ENCODE peak calls at places on chromosome 19, in four cellular contexts. S is activated naive CD8-positive, alpha-beta T cell treated with anti-CD3 and anti-CD28 coated beads, Interleukin-2, amount 50 U/mL, for 24 hours; Z is dermis blood vessel endothelial cell; D is naive B cell. U is an unnamed sample.

GRCh38 chr19:35220315-35220921 is 8.1 kb downstream of the FAM187B start:
- DNase-seq in D (no peak), S (no peak), Z (no peak), U (peak)

GRCh38 chr19:13382633-13382938 is 123.7 kb downstream of the CACNA1A start:
- DNase-seq in S (no peak), D (no peak), Z (no peak), U (no peak)

GRCh38 chr19:47272448-47273312 is 2.0 kb upstream of the INAFM1 start:
- DNase-seq in D (no peak), S (peak), Z (no peak), U (peak)

GRCh38 chr19:688214-688613 is 7.0 kb downstream of the PRSS57 start:
- DNase-seq in Z (no peak), S (no peak), D (no peak), U (no peak)

GRCh38 chr19:45160870-45161714 is at the start of gene NKPD1:
- DNase-seq in Z (no peak), D (no peak), S (no peak), U (no peak)

GRCh38 chr19:45152504-45153338 is 8.1 kb downstream of the NKPD1 start:
- DNase-seq in S (peak), Z (peak), D (peak), U (peak)

GRCh38 chr19:32599736-32600157 is 18.8 kb downstream of the PDCD5 start:
- DNase-seq in S (peak), Z (peak), D (peak), U (peak)

GRCh38 chr19:34165295-34165738 is 7.0 kb upstream of the LSM14A start:
- DNase-seq in D (no peak), Z (no peak), S (no peak), U (no peak)

GRCh38 chr19:533485-534058 is 2.0 kb downstream of the CDC34 start:
- DNase-seq in D (no peak), Z (peak), S (no peak), U (no peak)

GRCh38 chr19:14770944-14771839 is 7.2 kb downstream of the ADGRE2 start:
- DNase-seq in Z (no peak), S (no peak), D (no peak), U (no peak)

GRCh38 chr19:28990522-28990921 is 222.4 kb downstream of the UQCRFS1 start:
- DNase-seq in S (no peak), Z (no peak), D (no peak), U (no peak)

GRCh38 chr19:30403583-30403982 is 31.4 kb downstream of the ZNF536 start:
- DNase-seq in Z (no peak), S (no peak), D (no peak), U (no peak)

GRCh38 chr19:536881-537404 is 5.4 kb downstream of the CDC34 start:
- DNase-seq in Z (no peak), S (no peak), D (no peak), U (no peak)

GRCh38 chr19:893775-894090 is 449 bp downstream of the RNU6-9 start:
- DNase-seq in Z (no peak), D (no peak), S (no peak), U (no peak)

GRCh38 chr19:41016488-41017071 is 25.5 kb downstream of the CYP2B6 start:
- DNase-seq in D (no peak), S (no peak), Z (no peak), U (no peak)

GRCh38 chr19:28705008-28705407 is 507.9 kb downstream of the UQCRFS1 start:
- DNase-seq in S (no peak), D (no peak), Z (peak), U (peak)

GRCh38 chr19:19064811-19065745 is 1.3 kb downstream of the SLC25A42 start:
- DNase-seq in D (peak), S (peak), Z (peak), U (peak)

GRCh38 chr19:42066075-42066754 is 3.8 kb downstream of the GRIK5 start:
- DNase-seq in D (no peak), Z (peak), S (no peak), U (peak)

GRCh38 chr19:7224205-7224833 is 69.9 kb downstream of the INSR start:
- DNase-seq in D (no peak), Z (no peak), S (no peak), U (no peak)

GRCh38 chr19:33437351-33438015 is 64.0 kb downstream of the CEBPG start:
- DNase-seq in S (no peak), D (no peak), Z (no peak), U (no peak)

GRCh38 chr19:11485245-11485837 is 4.5 kb upstream of the ELAVL3 start:
- DNase-seq in D (no peak), S (no peak), Z (no peak), U (no peak)

GRCh38 chr19:28024920-28025319 is 1188.0 kb downstream of the UQCRFS1 start:
- DNase-seq in S (no peak), Z (no peak), D (no peak), U (no peak)

GRCh38 chr19:55652311-55653078 is 2.3 kb upstream of the U2AF2 start:
- DNase-seq in D (no peak), S (no peak), Z (no peak), U (no peak)

GRCh38 chr19:13884726-13885591 is 8.0 kb downstream of the NANOS3 start:
- DNase-seq in Z (no peak), D (no peak), S (no peak), U (no peak)

GRCh38 chr19:29884044-29884443 is 58.0 kb upstream of the URI1 start:
- DNase-seq in S (no peak), D (no peak), Z (no peak), U (no peak)

GRCh38 chr19:31344403-31344802 is 4.8 kb downstream of the TSHZ3 start:
- DNase-seq in D (no peak), S (no peak), Z (no peak), U (no peak)

GRCh38 chr19:19167612-19168011 is 2.5 kb downstream of the MEF2B start:
- DNase-seq in Z (no peak), S (no peak), D (no peak), U (no peak)

GRCh38 chr19:10238172-10238783 is 7.1 kb upstream of the S1PR2 start:
- DNase-seq in S (no peak), Z (no peak), D (no peak), U (no peak)

GRCh38 chr19:14368011-14368513 is 13.2 kb upstream of the ADGRE5 start:
- DNase-seq in D (peak), Z (no peak), S (no peak), U (no peak)

GRCh38 chr19:690203-690602 is 5.0 kb downstream of the PRSS57 start:
- DNase-seq in Z (no peak), S (no peak), D (no peak), U (no peak)

GRCh38 chr19:5403968-5404640 is 51.1 kb upstream of the ZNRF4 start:
- DNase-seq in D (peak), S (peak), Z (peak), U (peak)

GRCh38 chr19:45587873-45588272 is 3.3 kb upstream of the OPA3 start:
- DNase-seq in Z (no peak), S (no peak), D (no peak), U (no peak)

GRCh38 chr19:38386968-38387549 is 775 bp downstream of the GGN start:
- DNase-seq in D (peak), Z (peak), S (no peak), U (no peak)

GRCh38 chr19:29531458-29532025 is 5.7 kb downstream of the VSTM2B start:
- DNase-seq in Z (no peak), S (no peak), D (no peak), U (no peak)

GRCh38 chr19:7257148-7258041 is 36.8 kb downstream of the INSR start:
- DNase-seq in Z (peak), S (no peak), D (no peak), U (peak)

GRCh38 chr19:54654447-54655321 is 8.1 kb upstream of the LILRB4 start:
- DNase-seq in S (no peak), D (no peak), Z (no peak), U (peak)

GRCh38 chr19:10332158-10332964 is 968 bp downstream of the RAVER1 start:
- DNase-seq in D (no peak), S (no peak), Z (no peak), U (peak)